ENCODE peak calls at places on chromosomes 16 and 17, in five cellular contexts. Y is effector memory CD4-positive, alpha-beta T cell; P is adrenal gland; U is cardiac muscle cell; Z is GM23338. J is an unnamed sample.

GRCh38 chr16:68528686-68529379 is 10.3 kb upstream of the ZFP90 start:
- DNase-seq in Y (peak; percentile 75), Z (peak; percentile 93), U (peak; percentile 84), P (peak; percentile 80), J (no peak)

GRCh38 chr16:35411156-35411555 is 1951.7 kb downstream of the TP53TG3F start:
- DNase-seq in Z (no peak), P (no peak), U (no peak), Y (no peak), J (no peak)

GRCh38 chr17:37745801-37746426 is 1.1 kb upstream of the HNF1B start:
- DNase-seq in P (no peak), U (no peak), Z (no peak), Y (no peak), J (no peak)

GRCh38 chr17:72004011-72004427 is 116.8 kb upstream of the SOX9 start:
- DNase-seq in P (peak; percentile 50), U (peak; percentile 32), Z (no peak), Y (no peak), J (no peak)

GRCh38 chr17:75344664-75345063 is 55.4 kb upstream of the SLC25A19 start:
- DNase-seq in Y (peak; percentile 16), U (no peak), Z (peak; percentile 33), P (no peak), J (no peak)

GRCh38 chr16:49366669-49367068 is 6.9 kb upstream of the C16orf78 start:
- DNase-seq in Y (no peak), U (no peak), Z (no peak), P (no peak), J (no peak)

GRCh38 chr17:7408341-7408740 is 696 bp downstream of the NLGN2 start:
- DNase-seq in P (no peak), U (no peak), Y (no peak), Z (peak; percentile 62), J (no peak)

GRCh38 chr16:89330177-89330856 is 112.8 kb downstream of the ZNF778 start:
- DNase-seq in P (peak; percentile 10), Y (peak; percentile 43), U (peak; percentile 36), Z (peak; percentile 60), J (no peak)

GRCh38 chr16:50765246-50765645 is 23.4 kb downstream of the CYLD start:
- DNase-seq in Z (no peak), Y (no peak), P (no peak), U (no peak), J (no peak)

GRCh38 chr17:78357687-78358537 is 2.0 kb downstream of the SOCS3 start:
- DNase-seq in Y (no peak), Z (peak; percentile 47), U (peak; percentile 48), P (no peak), J (no peak)

GRCh38 chr17:18234853-18235380 is 9.5 kb downstream of the LLGL1 start:
- DNase-seq in Z (no peak), Y (no peak), P (no peak), U (no peak), J (no peak)
- H3K27ac ChIP-seq in Z (no peak overlapping the region), Y (no peak overlapping the region), P (peak overlapping the region; percentile 89), U (no peak overlapping the region), J (no peak overlapping the region)

DNA sequence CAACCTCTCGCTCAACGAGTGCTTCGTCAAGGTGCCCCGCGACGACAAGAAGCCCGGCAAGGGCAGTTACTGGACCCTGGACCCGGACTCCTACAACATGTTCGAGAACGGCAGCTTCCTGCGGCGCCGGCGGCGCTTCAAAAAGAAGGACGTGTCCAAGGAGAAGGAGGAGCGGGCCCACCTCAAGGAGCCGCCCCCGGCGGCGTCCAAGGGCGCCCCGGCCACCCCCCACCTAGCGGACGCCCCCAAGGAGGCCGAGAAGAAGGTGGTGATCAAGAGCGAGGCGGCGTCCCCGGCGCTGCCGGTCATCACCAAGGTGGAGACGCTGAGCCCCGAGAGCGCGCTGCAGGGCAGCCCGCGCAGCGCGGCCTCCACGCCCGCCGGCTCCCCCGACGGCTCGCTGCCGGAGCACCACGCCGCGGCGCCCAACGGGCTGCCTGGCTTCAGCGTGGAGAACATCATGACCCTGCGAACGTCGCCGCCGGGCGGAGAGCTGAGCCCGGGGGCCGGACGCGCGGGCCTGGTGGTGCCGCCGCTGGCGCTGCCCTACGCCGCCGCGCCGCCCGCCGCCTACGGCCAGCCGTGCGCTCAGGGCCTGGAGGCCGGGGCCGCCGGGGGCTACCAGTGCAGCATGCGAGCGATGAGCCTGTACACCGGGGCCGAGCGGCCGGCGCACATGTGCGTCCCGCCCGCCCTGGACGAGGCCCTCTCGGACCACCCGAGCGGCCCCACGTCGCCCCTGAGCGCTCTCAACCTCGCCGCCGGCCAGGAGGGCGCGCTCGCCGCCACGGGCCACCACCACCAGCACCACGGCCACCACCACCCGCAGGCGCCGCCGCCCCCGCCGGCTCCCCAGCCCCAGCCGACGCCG is 1.3 kb downstream of the FOXC2 start:
- DNase-seq in Y (no peak), Z (peak; percentile 66), U (peak; percentile 62), P (no peak), J (no peak)
- H3K27ac ChIP-seq in Y (no peak overlapping the region), Z (no peak overlapping the region), U (no peak overlapping the region), P (no peak overlapping the region), J (peak overlapping the region; percentile 47)

GRCh38 chr17:49438439-49438861 is 23.8 kb upstream of the PHB1 start:
- DNase-seq in P (no peak), Y (no peak), Z (peak; percentile 32), U (no peak), J (no peak)

GRCh38 chr17:49440581-49440980 is 25.9 kb upstream of the PHB1 start:
- DNase-seq in Z (no peak), P (no peak), U (no peak), Y (no peak), J (no peak)

GRCh38 chr17:49438885-49439284 is 24.2 kb upstream of the PHB1 start:
- DNase-seq in Z (peak; percentile 41), U (peak; percentile 13), P (no peak), Y (no peak), J (no peak)

GRCh38 chr17:49439673-49440571 is 25.2 kb upstream of the PHB1 start:
- DNase-seq in P (no peak), U (no peak), Y (no peak), Z (no peak), J (no peak)

GRCh38 chr17:49439305-49439672 is 24.6 kb upstream of the PHB1 start:
- DNase-seq in U (no peak), P (no peak), Y (no peak), Z (no peak), J (no peak)
- H3K27ac ChIP-seq in U (no peak overlapping the region), P (no peak overlapping the region), Y (no peak overlapping the region), Z (no peak overlapping the region), J (no peak overlapping the region)

GRCh38 chr16:58125781-58126335 is 3.3 kb downstream of the CFAP20 start:
- DNase-seq in Y (no peak), U (no peak), P (no peak), Z (no peak), J (no peak)
- H3K27ac ChIP-seq in Y (no peak overlapping the region), U (no peak overlapping the region), P (no peak overlapping the region), Z (no peak overlapping the region), J (no peak overlapping the region)

J was measured in vagina.